ENCODE peak calls at places on chromosomes 13 and 19, in four cellular contexts. K, U, E and A are unnamed samples.

GRCh38 chr19:17611462-17612244 is 56.2 kb downstream of the COLGALT1 start:
- DNase-seq in U (no peak), E (peak; percentile 75), K (no peak), A (no peak)

GRCh38 chr13:100497394-100497793 is 91.2 kb downstream of the GGACT start:
- DNase-seq in K (no peak), E (no peak), U (no peak), A (no peak)

GRCh38 chr19:11148001-11148400 is 7.6 kb downstream of the SPC24 start:
- DNase-seq in U (no peak), K (no peak), E (no peak), A (no peak)

GRCh38 chr19:1533510-1534150 is 9.8 kb downstream of the PLK5 start:
- DNase-seq in E (no peak), U (no peak), K (no peak), A (no peak)

GRCh38 chr13:20703785-20704458 is 423 bp downstream of the IL17D start:
- DNase-seq in K (peak; percentile 67), U (peak; percentile 91), E (peak; percentile 90), A (peak; percentile 86)

GRCh38 chr19:38852231-38853044 is 2.7 kb upstream of the HNRNPL start:
- DNase-seq in K (no peak), E (peak; percentile 80), U (no peak), A (peak; percentile 78)

GRCh38 chr13:25214371-25215252 is 42.5 kb upstream of the AMER2 start:
- DNase-seq in U (no peak), E (no peak), K (no peak), A (peak; percentile 50)

GRCh38 chr19:3586124-3586626 is 897 bp downstream of the GIPC3 start:
- DNase-seq in K (no peak), E (peak; percentile 30), U (peak; percentile 42), A (peak; percentile 87)

GRCh38 chr19:48963371-48964204 is 1.5 kb upstream of the FTL start:
- DNase-seq in E (no peak), U (peak; percentile 55), K (peak; percentile 48), A (peak; percentile 89)

GRCh38 chr19:33460221-33460908 is 61.2 kb downstream of the PEPD start:
- DNase-seq in E (no peak), U (no peak), K (no peak), A (no peak)

GRCh38 chr13:39655569-39656324 is at the start of gene COG6:
- DNase-seq in K (peak; percentile 87), U (peak; percentile 91), E (peak; percentile 91), A (peak; percentile 93)

GRCh38 chr19:48874309-48875135 is 2.3 kb downstream of the PPP1R15A start:
- DNase-seq in E (no peak), U (no peak), K (no peak), A (no peak)

GRCh38 chr19:18785179-18786124 is 5.7 kb downstream of the COMP start:
- DNase-seq in K (peak; percentile 81), U (peak; percentile 86), E (peak; percentile 88), A (peak; percentile 95)

GRCh38 chr19:58361900-58362271 is 665 bp downstream of the ZNF497 start:
- DNase-seq in K (peak; percentile 61), E (no peak), U (no peak), A (peak; percentile 64)

GRCh38 chr13:75426421-75426820 is 55.5 kb downstream of the TBC1D4 start:
- DNase-seq in K (no peak), E (no peak), U (no peak), A (no peak)

GRCh38 chr13:44749906-44750305 is 173.8 kb upstream of the TSC22D1 start:
- DNase-seq in E (no peak), K (no peak), U (no peak), A (no peak)

GRCh38 chr13:30129411-30129810 is 177.9 kb downstream of the KATNAL1 start:
- DNase-seq in U (no peak), K (no peak), E (no peak), A (no peak)

GRCh38 chr13:97256343-97256783 is 34.2 kb downstream of the MBNL2 start:
- DNase-seq in E (no peak), K (no peak), U (no peak), A (no peak)

GRCh38 chr19:13015361-13016231 is 20.3 kb downstream of the NFIX start:
- DNase-seq in U (no peak), E (no peak), K (no peak), A (peak; percentile 75)
- H3K4me1 ChIP-seq in U (no peaks in the 10 kb centered on the region), E (no peaks in the 10 kb centered on the region), K (peaks cover 8% of the 10 kb centered on the region), A (peaks cover 87% of the 10 kb centered on the region)

GRCh38 chr19:6234527-6234926 is 45.2 kb downstream of the MLLT1 start:
- DNase-seq in K (no peak), E (no peak), U (no peak), A (no peak)
- H3K4me1 ChIP-seq in K (peaks cover 19% of the 10 kb centered on the region), E (no peaks in the 10 kb centered on the region), U (peaks cover 18% of the 10 kb centered on the region), A (no peaks in the 10 kb centered on the region)

GRCh38 chr19:16369306-16369663 is 44.7 kb downstream of the KLF2 start:
- DNase-seq in K (no peak), U (no peak), E (no peak), A (no peak)
- H3K4me1 ChIP-seq in K (peaks cover 4% of the 10 kb centered on the region), U (peaks cover 20% of the 10 kb centered on the region), E (peaks cover 82% of the 10 kb centered on the region), A (peaks cover 8% of the 10 kb centered on the region)

GRCh38 chr13:26599403-26599802 is 41.9 kb downstream of the WASF3 start:
- DNase-seq in K (no peak), E (no peak), U (no peak), A (no peak)

GRCh38 chr13:26601669-26602068 is 44.2 kb downstream of the WASF3 start:
- DNase-seq in U (no peak), E (peak; percentile 41), K (no peak), A (no peak)

GRCh38 chr13:26602783-26603182 is 45.3 kb downstream of the WASF3 start:
- DNase-seq in K (no peak), E (no peak), U (no peak), A (no peak)

GRCh38 chr13:26599885-26600284 is 42.4 kb downstream of the WASF3 start:
- DNase-seq in U (no peak), K (no peak), E (no peak), A (no peak)

DNA sequence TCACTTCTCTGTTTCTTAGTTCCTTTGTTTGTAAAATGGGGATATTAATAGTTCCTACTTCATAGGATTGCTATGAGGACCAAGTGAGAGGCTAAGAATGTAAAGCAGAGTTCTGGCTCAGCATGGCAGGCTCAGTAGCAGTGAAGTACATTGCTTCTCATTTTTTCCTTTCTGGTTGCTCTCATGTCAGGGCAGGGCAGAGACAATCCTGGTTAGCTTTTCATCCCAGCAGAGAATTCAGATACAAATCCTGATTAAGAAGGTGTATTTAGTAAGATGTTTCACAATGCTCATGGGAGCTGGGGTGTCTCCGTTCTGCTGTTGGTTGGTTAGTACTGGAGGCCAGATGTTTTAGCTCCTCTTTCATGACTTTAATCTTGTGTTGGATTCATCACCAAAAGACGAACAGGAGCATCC is 42.9 kb downstream of the WASF3 start:
- DNase-seq in U (no peak), K (no peak), E (no peak), A (no peak)
- H3K4me1 ChIP-seq in U (peaks cover 18% of the 10 kb centered on the region), K (peaks cover 8% of the 10 kb centered on the region), E (peaks cover 9% of the 10 kb centered on the region), A (no peaks in the 10 kb centered on the region)

DNA sequence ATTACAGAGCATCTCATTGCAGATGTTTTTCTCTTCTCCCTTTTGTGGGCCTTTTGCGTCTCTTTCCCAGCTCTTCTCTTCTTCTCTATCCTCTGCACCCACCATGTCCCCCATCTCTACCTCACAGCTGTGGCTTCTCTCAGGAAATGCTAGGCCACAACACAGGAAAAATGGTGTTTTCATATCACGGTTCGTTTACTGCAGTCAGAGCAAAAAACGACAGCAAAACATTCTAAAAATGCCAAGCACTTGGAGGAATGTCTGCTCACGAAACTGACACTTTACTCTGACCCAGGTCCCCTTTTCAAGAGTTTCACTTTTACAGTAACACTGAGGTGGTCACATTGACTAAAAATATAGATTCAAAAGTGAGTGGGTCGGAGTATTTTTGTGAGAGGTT is 152.2 kb downstream of the DCT start:
- DNase-seq in U (no peak), K (no peak), E (peak; percentile 49), A (peak; percentile 30)
- H3K4me1 ChIP-seq in U (peaks cover 32% of the 10 kb centered on the region), K (peaks cover 13% of the 10 kb centered on the region), E (peaks cover 22% of the 10 kb centered on the region), A (peaks cover 5% of the 10 kb centered on the region)